ENCODE peak calls at places on chromosomes 5 and 9, in nine cellular contexts. One of them, this sample, is unnamed.
A peak's percentile ranks its signal among the peaks of the same experiment; 100 is the strongest.

GRCh38 chr9:101005248-101005647 is 23.3 kb upstream of the PLPPR1 start:
- DNase-seq in fibroblast of the aortic adventitia: no peak
- DNase-seq in astrocyte of the cerebellum: no peak
- DNase-seq in GM23338: no peak
- DNase-seq in left ventricle myocardium inferior: no peak
- DNase-seq in GM12865: no peak
- DNase-seq in IMR-90: no peak
- DNase-seq in MCF 10A: no peak
- DNase-seq in fibroblast of mammary gland: no peak
- DNase-seq in this sample: no peak

GRCh38 chr9:106983346-106983745 is 120.4 kb downstream of the ZNF462 start:
- DNase-seq in fibroblast of the aortic adventitia: no peak
- DNase-seq in astrocyte of the cerebellum: no peak
- DNase-seq in GM23338: no peak
- DNase-seq in left ventricle myocardium inferior: no peak
- DNase-seq in GM12865: peak; percentile 4
- DNase-seq in IMR-90: no peak
- DNase-seq in MCF 10A: no peak
- DNase-seq in fibroblast of mammary gland: no peak
- DNase-seq in this sample: no peak

GRCh38 chr9:36793277-36793676 is 220.6 kb downstream of the MELK start:
- DNase-seq in fibroblast of the aortic adventitia: no peak
- DNase-seq in astrocyte of the cerebellum: no peak
- DNase-seq in GM23338: peak; percentile 63
- DNase-seq in left ventricle myocardium inferior: no peak
- DNase-seq in GM12865: peak; percentile 13
- DNase-seq in IMR-90: no peak
- DNase-seq in MCF 10A: no peak
- DNase-seq in fibroblast of mammary gland: no peak
- DNase-seq in this sample: no peak

GRCh38 chr9:133488686-133489252 is 9.9 kb upstream of the SLC2A6 start:
- DNase-seq in fibroblast of the aortic adventitia: no peak
- DNase-seq in astrocyte of the cerebellum: no peak
- DNase-seq in GM23338: no peak
- DNase-seq in left ventricle myocardium inferior: no peak
- DNase-seq in GM12865: no peak
- DNase-seq in IMR-90: no peak
- DNase-seq in MCF 10A: no peak
- DNase-seq in fibroblast of mammary gland: no peak
- DNase-seq in this sample: no peak

GRCh38 chr9:96140401-96141180 is 161.4 kb downstream of the HSD17B3 start:
- DNase-seq in fibroblast of the aortic adventitia: no peak
- DNase-seq in astrocyte of the cerebellum: no peak
- DNase-seq in GM23338: peak; percentile 47
- DNase-seq in left ventricle myocardium inferior: no peak
- DNase-seq in GM12865: no peak
- DNase-seq in IMR-90: no peak
- DNase-seq in MCF 10A: no peak
- DNase-seq in fibroblast of mammary gland: no peak
- DNase-seq in this sample: no peak

GRCh38 chr5:72093231-72093630 is 14.0 kb upstream of the MAP1B start:
- DNase-seq in fibroblast of the aortic adventitia: peak; percentile 54
- DNase-seq in astrocyte of the cerebellum: no peak
- DNase-seq in GM23338: no peak
- DNase-seq in left ventricle myocardium inferior: no peak
- DNase-seq in GM12865: no peak
- DNase-seq in IMR-90: peak; percentile 67
- DNase-seq in MCF 10A: peak; percentile 6
- DNase-seq in fibroblast of mammary gland: peak; percentile 61
- DNase-seq in this sample: peak; percentile 61

GRCh38 chr5:55187370-55187769 is 14.4 kb upstream of the CDC20B start:
- DNase-seq in fibroblast of the aortic adventitia: no peak
- DNase-seq in astrocyte of the cerebellum: no peak
- DNase-seq in GM23338: peak; percentile 65
- DNase-seq in left ventricle myocardium inferior: no peak
- DNase-seq in GM12865: no peak
- DNase-seq in IMR-90: no peak
- DNase-seq in MCF 10A: peak; percentile 61
- DNase-seq in fibroblast of mammary gland: no peak
- DNase-seq in this sample: peak; percentile 65

GRCh38 chr5:68216737-68217231 is 1.2 kb downstream of the PIK3R1 start:
- DNase-seq in fibroblast of the aortic adventitia: peak; percentile 46
- DNase-seq in astrocyte of the cerebellum: no peak
- DNase-seq in GM23338: no peak
- DNase-seq in left ventricle myocardium inferior: no peak
- DNase-seq in GM12865: no peak
- DNase-seq in IMR-90: peak; percentile 27
- DNase-seq in MCF 10A: peak; percentile 39
- DNase-seq in fibroblast of mammary gland: no peak
- DNase-seq in this sample: peak; percentile 32

GRCh38 chr5:74625742-74626241 is 14.7 kb downstream of the ENC1 start:
- DNase-seq in fibroblast of the aortic adventitia: peak; percentile 67
- DNase-seq in astrocyte of the cerebellum: peak; percentile 88
- DNase-seq in GM23338: peak; percentile 47
- DNase-seq in left ventricle myocardium inferior: no peak
- DNase-seq in GM12865: no peak
- DNase-seq in IMR-90: no peak
- DNase-seq in MCF 10A: peak; percentile 17
- DNase-seq in fibroblast of mammary gland: peak; percentile 25
- DNase-seq in this sample: peak; percentile 45

GRCh38 chr5:1665803-1666202 is 133.8 kb downstream of the MRPL36 start:
- DNase-seq in fibroblast of the aortic adventitia: no peak
- DNase-seq in astrocyte of the cerebellum: no peak
- DNase-seq in GM23338: no peak
- DNase-seq in left ventricle myocardium inferior: no peak
- DNase-seq in GM12865: no peak
- DNase-seq in IMR-90: no peak
- DNase-seq in MCF 10A: no peak
- DNase-seq in fibroblast of mammary gland: no peak
- DNase-seq in this sample: no peak

GRCh38 chr5:50501510-50502209 is 60.6 kb upstream of the EMB start:
- DNase-seq in fibroblast of the aortic adventitia: no peak
- DNase-seq in astrocyte of the cerebellum: no peak
- DNase-seq in GM23338: no peak
- DNase-seq in left ventricle myocardium inferior: no peak
- DNase-seq in GM12865: peak; percentile 42
- DNase-seq in IMR-90: no peak
- DNase-seq in MCF 10A: no peak
- DNase-seq in fibroblast of mammary gland: no peak
- DNase-seq in this sample: no peak

GRCh38 chr5:66174338-66174737 is 30.2 kb downstream of the SREK1 start:
- DNase-seq in fibroblast of the aortic adventitia: peak; percentile 58
- DNase-seq in astrocyte of the cerebellum: peak; percentile 28
- DNase-seq in GM23338: peak; percentile 28
- DNase-seq in left ventricle myocardium inferior: no peak
- DNase-seq in GM12865: peak; percentile 7
- DNase-seq in IMR-90: peak; percentile 47
- DNase-seq in MCF 10A: peak; percentile 27
- DNase-seq in fibroblast of mammary gland: peak; percentile 53
- DNase-seq in this sample: peak; percentile 21

GRCh38 chr9:69975681-69976080 is 68.0 kb upstream of the MAMDC2 start:
- DNase-seq in fibroblast of the aortic adventitia: no peak
- DNase-seq in astrocyte of the cerebellum: peak; percentile 82
- DNase-seq in GM23338: no peak
- DNase-seq in left ventricle myocardium inferior: no peak
- DNase-seq in GM12865: no peak
- DNase-seq in IMR-90: peak; percentile 55
- DNase-seq in MCF 10A: no peak
- DNase-seq in fibroblast of mammary gland: peak; percentile 24
- DNase-seq in this sample: no peak

GRCh38 chr9:88197781-88198345 is 59.6 kb upstream of the SPATA31C2 start:
- DNase-seq in fibroblast of the aortic adventitia: peak; percentile 68
- DNase-seq in astrocyte of the cerebellum: peak; percentile 74
- DNase-seq in GM23338: no peak
- DNase-seq in left ventricle myocardium inferior: no peak
- DNase-seq in GM12865: no peak
- DNase-seq in IMR-90: peak; percentile 87
- DNase-seq in MCF 10A: peak; percentile 45
- DNase-seq in fibroblast of mammary gland: peak; percentile 70
- DNase-seq in this sample: peak; percentile 85

GRCh38 chr5:121988443-121988842 is 26.7 kb downstream of the SRFBP1 start:
- DNase-seq in fibroblast of the aortic adventitia: no peak
- DNase-seq in astrocyte of the cerebellum: no peak
- DNase-seq in GM23338: no peak
- DNase-seq in left ventricle myocardium inferior: no peak
- DNase-seq in GM12865: no peak
- DNase-seq in IMR-90: no peak
- DNase-seq in MCF 10A: peak; percentile 29
- DNase-seq in fibroblast of mammary gland: peak; percentile 25
- DNase-seq in this sample: no peak

GRCh38 chr5:80904533-80905187 is 55.5 kb upstream of the RASGRF2 start:
- DNase-seq in fibroblast of the aortic adventitia: no peak
- DNase-seq in astrocyte of the cerebellum: no peak
- DNase-seq in GM23338: peak; percentile 3
- DNase-seq in left ventricle myocardium inferior: no peak
- DNase-seq in GM12865: peak; percentile 19
- DNase-seq in IMR-90: no peak
- DNase-seq in MCF 10A: no peak
- DNase-seq in fibroblast of mammary gland: no peak
- DNase-seq in this sample: peak; percentile 5

GRCh38 chr5:98843481-98843880 is 70.0 kb downstream of the RGMB start:
- DNase-seq in fibroblast of the aortic adventitia: no peak
- DNase-seq in astrocyte of the cerebellum: no peak
- DNase-seq in GM23338: peak; percentile 36
- DNase-seq in left ventricle myocardium inferior: no peak
- DNase-seq in GM12865: no peak
- DNase-seq in IMR-90: no peak
- DNase-seq in MCF 10A: no peak
- DNase-seq in fibroblast of mammary gland: no peak
- DNase-seq in this sample: no peak

GRCh38 chr5:14587143-14587542 is 5.6 kb downstream of the OTULINL start:
- DNase-seq in fibroblast of the aortic adventitia: no peak
- DNase-seq in astrocyte of the cerebellum: no peak
- DNase-seq in GM23338: no peak
- DNase-seq in left ventricle myocardium inferior: peak; percentile 35
- DNase-seq in GM12865: no peak
- DNase-seq in IMR-90: no peak
- DNase-seq in MCF 10A: no peak
- DNase-seq in fibroblast of mammary gland: no peak
- DNase-seq in this sample: no peak

GRCh38 chr5:143064207-143064606 is 294.0 kb downstream of the ARHGAP26 start:
- DNase-seq in fibroblast of the aortic adventitia: peak; percentile 85
- DNase-seq in astrocyte of the cerebellum: no peak
- DNase-seq in GM23338: no peak
- DNase-seq in left ventricle myocardium inferior: no peak
- DNase-seq in GM12865: no peak
- DNase-seq in IMR-90: peak; percentile 57
- DNase-seq in MCF 10A: peak; percentile 30
- DNase-seq in fibroblast of mammary gland: peak; percentile 81
- DNase-seq in this sample: peak; percentile 81

GRCh38 chr9:136089697-136090045 is 5.4 kb downstream of the NACC2 start:
- DNase-seq in fibroblast of the aortic adventitia: peak; percentile 71
- DNase-seq in astrocyte of the cerebellum: peak; percentile 26
- DNase-seq in GM23338: no peak
- DNase-seq in left ventricle myocardium inferior: no peak
- DNase-seq in GM12865: peak; percentile 33
- DNase-seq in IMR-90: peak; percentile 39
- DNase-seq in MCF 10A: peak; percentile 53
- DNase-seq in fibroblast of mammary gland: peak; percentile 58
- DNase-seq in this sample: no peak
- TF ChIP-seq CTCF in fibroblast of the aortic adventitia: peak; percentile 49
- TF ChIP-seq CTCF in astrocyte of the cerebellum: peak; percentile 28
- TF ChIP-seq CTCF in GM23338: no peak
- TF ChIP-seq CTCF in left ventricle myocardium inferior: peak; percentile 40
- TF ChIP-seq CTCF in GM12865: peak; percentile 24
- TF ChIP-seq CTCF in IMR-90: peak; percentile 73
- TF ChIP-seq CTCF in MCF 10A: peak; percentile 46
- TF ChIP-seq CTCF in fibroblast of mammary gland: peak; percentile 47
- TF ChIP-seq CTCF in this sample: peak; percentile 28

DNA sequence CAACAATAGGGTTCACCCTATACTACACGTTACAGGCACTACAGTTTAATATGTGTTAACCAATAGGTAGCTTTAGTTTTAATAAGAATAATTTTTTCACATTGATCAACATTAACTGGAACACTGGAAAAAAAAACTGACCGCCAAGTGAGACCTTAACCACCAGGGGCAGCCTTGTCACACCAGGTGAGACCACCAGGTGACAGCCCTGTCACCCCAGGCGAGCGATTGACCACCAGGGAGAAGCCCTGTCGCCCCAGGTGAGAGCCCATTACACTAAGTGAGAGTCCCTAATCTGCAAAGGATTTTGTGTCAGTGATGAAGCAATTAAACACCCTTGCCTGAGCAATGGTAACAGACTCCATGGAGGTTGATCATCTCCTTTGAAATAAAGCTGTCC is 75.4 kb upstream of the SYK start:
- DNase-seq in fibroblast of the aortic adventitia: no peak
- DNase-seq in astrocyte of the cerebellum: no peak
- DNase-seq in GM23338: peak; percentile 73
- DNase-seq in left ventricle myocardium inferior: no peak
- DNase-seq in GM12865: peak; percentile 2
- DNase-seq in IMR-90: no peak
- DNase-seq in MCF 10A: no peak
- DNase-seq in fibroblast of mammary gland: no peak
- DNase-seq in this sample: no peak
- TF ChIP-seq CTCF in fibroblast of the aortic adventitia: no peak
- TF ChIP-seq CTCF in astrocyte of the cerebellum: no peak
- TF ChIP-seq CTCF in GM23338: peak; percentile 69
- TF ChIP-seq CTCF in left ventricle myocardium inferior: no peak
- TF ChIP-seq CTCF in GM12865: no peak
- TF ChIP-seq CTCF in IMR-90: no peak
- TF ChIP-seq CTCF in MCF 10A: no peak
- TF ChIP-seq CTCF in fibroblast of mammary gland: no peak
- TF ChIP-seq CTCF in this sample: no peak

GRCh38 chr5:129094087-129094923 is at the start of gene ISOC1:
- DNase-seq in fibroblast of the aortic adventitia: peak; percentile 79
- DNase-seq in astrocyte of the cerebellum: peak; percentile 59
- DNase-seq in GM23338: peak; percentile 92
- DNase-seq in left ventricle myocardium inferior: peak; percentile 93
- DNase-seq in GM12865: peak; percentile 94
- DNase-seq in IMR-90: peak; percentile 86
- DNase-seq in MCF 10A: peak; percentile 94
- DNase-seq in fibroblast of mammary gland: peak; percentile 83
- DNase-seq in this sample: peak; percentile 94
- TF ChIP-seq CTCF in fibroblast of the aortic adventitia: no peak
- TF ChIP-seq CTCF in astrocyte of the cerebellum: no peak
- TF ChIP-seq CTCF in GM23338: no peak
- TF ChIP-seq CTCF in left ventricle myocardium inferior: no peak
- TF ChIP-seq CTCF in GM12865: no peak
- TF ChIP-seq CTCF in IMR-90: peak; percentile 6
- TF ChIP-seq CTCF in MCF 10A: no peak
- TF ChIP-seq CTCF in fibroblast of mammary gland: no peak
- TF ChIP-seq CTCF in this sample: no peak

DNA sequence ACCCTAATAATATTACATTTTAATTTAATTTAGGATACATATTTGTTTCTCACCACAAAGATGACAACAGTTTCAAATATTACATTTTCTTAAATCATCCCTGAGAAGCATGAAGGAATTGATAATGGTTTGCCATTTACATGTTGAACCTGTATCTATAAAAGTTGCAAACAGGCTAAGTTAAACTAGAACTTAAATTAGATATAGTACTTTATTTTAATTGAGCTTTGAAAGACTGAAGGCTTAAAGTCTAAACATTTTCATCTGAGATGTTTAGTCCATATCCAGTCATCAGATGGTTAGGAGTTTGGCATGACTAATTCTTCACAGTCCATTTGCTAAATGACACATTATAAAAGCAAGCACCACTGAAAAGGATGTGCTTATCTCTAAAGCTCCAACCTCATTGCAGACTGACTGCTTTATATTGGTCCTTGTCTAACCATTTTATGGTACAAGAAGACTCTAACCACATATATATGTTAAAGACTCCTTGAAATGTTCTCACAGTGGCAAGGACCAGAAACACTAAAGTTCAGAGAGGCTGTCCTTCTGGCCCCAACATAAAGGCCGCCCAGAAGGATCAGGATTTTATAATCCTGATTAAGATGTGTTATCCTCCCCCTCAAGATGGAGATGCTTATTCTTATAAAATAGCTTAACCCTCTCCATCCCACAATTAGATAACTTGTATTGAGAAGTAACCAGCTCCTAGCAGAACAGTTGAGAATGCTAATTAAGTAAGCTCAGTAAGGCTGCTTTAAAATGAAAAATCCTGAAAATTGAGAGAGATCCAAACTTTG is 25.8 kb downstream of the WNT8A start:
- DNase-seq in fibroblast of the aortic adventitia: no peak
- DNase-seq in astrocyte of the cerebellum: no peak
- DNase-seq in GM23338: no peak
- DNase-seq in left ventricle myocardium inferior: no peak
- DNase-seq in GM12865: no peak
- DNase-seq in IMR-90: peak; percentile 2
- DNase-seq in MCF 10A: no peak
- DNase-seq in fibroblast of mammary gland: peak; percentile 4
- DNase-seq in this sample: peak; percentile 11
- TF ChIP-seq CTCF in fibroblast of the aortic adventitia: no peak
- TF ChIP-seq CTCF in astrocyte of the cerebellum: no peak
- TF ChIP-seq CTCF in GM23338: no peak
- TF ChIP-seq CTCF in left ventricle myocardium inferior: no peak
- TF ChIP-seq CTCF in GM12865: no peak
- TF ChIP-seq CTCF in IMR-90: no peak
- TF ChIP-seq CTCF in MCF 10A: no peak
- TF ChIP-seq CTCF in fibroblast of mammary gland: no peak
- TF ChIP-seq CTCF in this sample: no peak